ENCODE peak calls at places on chromosome 12, in nine cellular contexts. R, O, X, F, B, D, T, A and I are unnamed samples. For H3K4me1 and H3K9me3, the result is how much of the 10 kb centered on the place peaks cover.

GRCh38 chr12:3342051-3342450 is 149.0 kb upstream of the PRMT8 start:
- DNase-seq in R (no peak), O (no peak), X (no peak), F (no peak), B (no peak), D (peak), T (no peak), A (no peak), I (no peak)

GRCh38 chr12:2027379-2027778 is 23.1 kb upstream of the DCP1B start:
- DNase-seq in R (peak), O (no peak), X (no peak), F (no peak), B (no peak), D (no peak), T (no peak), A (no peak), I (no peak)

GRCh38 chr12:83031301-83031700 is 344.6 kb downstream of the TMTC2 start:
- DNase-seq in R (no peak), O (no peak), X (no peak), F (no peak), B (no peak), D (no peak), T (no peak), A (no peak), I (no peak)

GRCh38 chr12:57237653-57237951 is 8.1 kb downstream of the SHMT2 start:
- DNase-seq in R (no peak), O (no peak), X (no peak), F (peak), B (no peak), D (no peak), T (no peak), A (no peak), I (no peak)

GRCh38 chr12:26789731-26790644 is 43.0 kb downstream of the ITPR2 start:
- DNase-seq in R (peak), O (no peak), X (no peak), F (no peak), B (no peak), D (no peak), T (peak), A (no peak), I (no peak)

GRCh38 chr12:109762071-109762672 is 48.5 kb downstream of the FAM222A start:
- DNase-seq in R (no peak), O (peak), X (peak), F (peak), B (no peak), D (no peak), T (no peak), A (no peak), I (peak)

GRCh38 chr12:132618683-132619043 is at the start of gene P2RX2:
- DNase-seq in R (no peak), O (no peak), X (no peak), F (no peak), B (no peak), D (no peak), T (no peak), A (no peak), I (no peak)

GRCh38 chr12:101299346-101299745 is 19.4 kb downstream of the UTP20 start:
- DNase-seq in R (peak), O (no peak), X (no peak), F (no peak), B (no peak), D (no peak), T (no peak), A (no peak), I (no peak)

GRCh38 chr12:126742326-126742725 is 1524.6 kb upstream of the TMEM132C start:
- DNase-seq in R (no peak), O (no peak), X (no peak), F (no peak), B (no peak), D (no peak), T (no peak), A (no peak), I (no peak)

GRCh38 chr12:121452356-121453021 is 52.6 kb downstream of the RNF34 start:
- DNase-seq in R (no peak), O (peak), X (no peak), F (peak), B (no peak), D (peak), T (peak), A (no peak), I (no peak)

GRCh38 chr12:93316623-93316971 is 61.1 kb upstream of the NUDT4 start:
- DNase-seq in R (no peak), O (no peak), X (no peak), F (no peak), B (no peak), D (no peak), T (no peak), A (no peak), I (no peak)

GRCh38 chr12:10130042-10130441 is at the start of gene CLEC7A:
- DNase-seq in R (no peak), O (no peak), X (no peak), F (no peak), B (no peak), D (no peak), T (no peak), A (no peak), I (no peak)

GRCh38 chr12:7693793-7694192 is 1.8 kb downstream of the GDF3 start:
- DNase-seq in R (no peak), O (no peak), X (no peak), F (no peak), B (no peak), D (no peak), T (no peak), A (no peak), I (no peak)

GRCh38 chr12:101925352-101925751 is 48.0 kb downstream of the DRAM1 start:
- DNase-seq in R (peak), O (peak), X (peak), F (no peak), B (no peak), D (peak), T (peak), A (peak), I (peak)

GRCh38 chr12:68374315-68374982 is 42.3 kb upstream of the MDM1 start:
- DNase-seq in R (no peak), O (no peak), X (no peak), F (no peak), B (peak), D (no peak), T (peak), A (no peak), I (no peak)

GRCh38 chr12:25793196-25793595 is 165.3 kb upstream of the RASSF8 start:
- DNase-seq in R (no peak), O (no peak), X (no peak), F (no peak), B (no peak), D (no peak), T (no peak), A (no peak), I (no peak)

GRCh38 chr12:101490286-101490920 is 15.3 kb downstream of the SPIC start:
- DNase-seq in R (no peak), O (no peak), X (no peak), F (no peak), B (no peak), D (no peak), T (peak), A (no peak), I (no peak)

GRCh38 chr12:12447837-12448236 is 91.0 kb downstream of the BORCS5 start:
- DNase-seq in R (no peak), O (no peak), X (no peak), F (no peak), B (no peak), D (no peak), T (no peak), A (no peak), I (no peak)

GRCh38 chr12:49336645-49337584 is at the start of gene C1QL4:
- DNase-seq in R (no peak), O (peak), X (peak), F (peak), B (peak), D (peak), T (peak), A (peak), I (peak)

GRCh38 chr12:126608607-126609175 is 1543.5 kb downstream of the AACS start:
- DNase-seq in R (no peak), O (no peak), X (no peak), F (no peak), B (no peak), D (no peak), T (no peak), A (no peak), I (no peak)

GRCh38 chr12:52495385-52495784 is 2.3 kb upstream of the KRT6A start:
- DNase-seq in R (no peak), O (no peak), X (no peak), F (no peak), B (no peak), D (no peak), T (no peak), A (no peak), I (no peak)

GRCh38 chr12:111451649-111452129 is 46.0 kb downstream of the SH2B3 start:
- DNase-seq in R (no peak), O (no peak), X (no peak), F (no peak), B (no peak), D (no peak), T (no peak), A (no peak), I (peak)

GRCh38 chr12:68040450-68041075 is 51.3 kb downstream of the IFNG-AS1 start:
- DNase-seq in R (peak), O (no peak), X (peak), F (no peak), B (peak), D (peak), T (peak), A (peak), I (peak)

GRCh38 chr12:10926263-10926662 is 2.8 kb upstream of the PRH2 start:
- DNase-seq in R (no peak), O (no peak), X (no peak), F (no peak), B (no peak), D (no peak), T (no peak), A (no peak), I (no peak)

GRCh38 chr12:53328043-53328435 is 6.6 kb upstream of the AAAS start:
- DNase-seq in R (no peak), O (peak), X (no peak), F (no peak), B (no peak), D (no peak), T (no peak), A (no peak), I (no peak)

GRCh38 chr12:2682301-2683282 is 112.2 kb upstream of the FKBP4 start:
- DNase-seq in R (peak), O (peak), X (no peak), F (no peak), B (no peak), D (no peak), T (peak), A (no peak), I (no peak)

GRCh38 chr12:107169200-107169599 is 75.9 kb upstream of the CRY1 start:
- DNase-seq in R (no peak), O (no peak), X (no peak), F (no peak), B (no peak), D (no peak), T (no peak), A (no peak), I (no peak)

GRCh38 chr12:28645891-28646290 is 455.6 kb downstream of the CCDC91 start:
- DNase-seq in R (no peak), O (no peak), X (no peak), F (no peak), B (no peak), D (no peak), T (no peak), A (no peak), I (no peak)

GRCh38 chr12:108340037-108340436 is 926 bp upstream of the CMKLR1 start:
- DNase-seq in R (no peak), O (no peak), X (peak), F (no peak), B (no peak), D (no peak), T (no peak), A (no peak), I (no peak)

GRCh38 chr12:109927622-109928021 is 27.5 kb downstream of the TCHP start:
- DNase-seq in R (no peak), O (no peak), X (no peak), F (no peak), B (peak), D (no peak), T (peak), A (no peak), I (no peak)

GRCh38 chr12:122752464-122753212 is at the start of gene DENR:
- DNase-seq in R (peak), O (peak), X (peak), F (peak), B (peak), D (peak), T (peak), A (peak), I (peak)

GRCh38 chr12:3717283-3717974 is 35.5 kb downstream of the CRACR2A start:
- DNase-seq in R (no peak), O (no peak), X (no peak), F (no peak), B (no peak), D (no peak), T (peak), A (no peak), I (no peak)

GRCh38 chr12:120795441-120796178 is 70.0 kb downstream of the ACADS start:
- DNase-seq in R (no peak), O (no peak), X (no peak), F (no peak), B (no peak), D (no peak), T (no peak), A (no peak), I (no peak)

GRCh38 chr12:119666900-119667576 is 895 bp upstream of the PRKAB1 start:
- DNase-seq in R (no peak), O (no peak), X (no peak), F (no peak), B (no peak), D (no peak), T (no peak), A (no peak), I (no peak)

GRCh38 chr12:69936214-69936731 is 111.2 kb downstream of the MYRFL start:
- DNase-seq in R (no peak), O (no peak), X (no peak), F (peak), B (no peak), D (no peak), T (no peak), A (no peak), I (no peak)

GRCh38 chr12:6684609-6685008 is 4.6 kb downstream of the ZNF384 start:
- DNase-seq in R (no peak), O (no peak), X (no peak), F (no peak), B (no peak), D (no peak), T (no peak), A (no peak), I (no peak)

GRCh38 chr12:43109626-43110345 is 442.2 kb downstream of the ADAMTS20 start:
- DNase-seq in R (peak), O (no peak), X (no peak), F (no peak), B (no peak), D (no peak), T (no peak), A (no peak), I (no peak)

GRCh38 chr12:79597910-79598309 is 92.9 kb downstream of the PAWR start:
- DNase-seq in R (no peak), O (no peak), X (no peak), F (no peak), B (no peak), D (no peak), T (no peak), A (no peak), I (no peak)

GRCh38 chr12:103930787-103931536 is 752 bp downstream of the HSP90B1 start:
- DNase-seq in R (no peak), O (peak), X (peak), F (peak), B (peak), D (peak), T (peak), A (no peak), I (peak)
- H3K4me1 ChIP-seq in R (under half), O (under half), X (under half), F (under half), B (under half), D (under half), T (under half), A (under half), I (half or more)

DNA sequence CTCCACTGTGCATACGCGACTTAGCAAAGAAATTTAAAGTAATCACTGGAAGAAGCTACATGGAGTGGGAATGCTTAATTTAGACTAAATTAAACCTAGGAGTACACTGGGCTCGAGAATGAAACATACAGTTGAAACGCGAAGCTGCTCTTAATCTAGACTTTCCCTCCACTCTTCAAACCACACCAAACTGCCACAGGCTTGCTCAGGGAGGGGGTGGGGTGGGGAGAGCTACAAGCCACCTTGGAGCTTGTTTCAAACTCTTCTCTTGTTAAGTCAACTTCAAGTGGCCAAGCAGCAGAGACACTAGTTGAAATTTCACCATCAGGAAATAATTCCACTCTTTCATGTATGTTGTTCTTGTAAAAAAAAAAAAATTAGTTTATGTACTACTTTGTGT is 69.9 kb downstream of the SLC38A1 start:
- DNase-seq in R (no peak), O (no peak), X (no peak), F (no peak), B (no peak), D (no peak), T (no peak), A (no peak), I (no peak)
- H3K9me3 ChIP-seq in R (under half), O (under half), X (under half), F (under half), B (under half), D (under half), T (under half), A (under half), I (under half)

GRCh38 chr12:116159175-116159574 is 118.3 kb downstream of the MED13L start:
- DNase-seq in R (peak), O (no peak), X (no peak), F (no peak), B (no peak), D (no peak), T (no peak), A (no peak), I (no peak)
- H3K4me1 ChIP-seq in R (under half), O (under half), X (half or more), F (under half), B (under half), D (under half), T (under half), A (under half), I (under half)

GRCh38 chr12:34392741-34393085 is 370.4 kb downstream of the ALG10 start:
- DNase-seq in R (no peak), O (peak), X (peak), F (no peak), B (no peak), D (peak), T (no peak), A (no peak), I (peak)
- H3K9me3 ChIP-seq in R (under half), O (under half), X (under half), F (under half), B (under half), D (under half), T (under half), A (under half), I (under half)

GRCh38 chr12:124755801-124756148 is 107.9 kb downstream of the SCARB1 start:
- DNase-seq in R (no peak), O (no peak), X (no peak), F (no peak), B (no peak), D (no peak), T (no peak), A (no peak), I (no peak)

GRCh38 chr12:124758266-124759200 is 105.1 kb downstream of the SCARB1 start:
- DNase-seq in R (no peak), O (no peak), X (no peak), F (no peak), B (no peak), D (no peak), T (no peak), A (no peak), I (no peak)

GRCh38 chr12:124756151-124756550 is 107.5 kb downstream of the SCARB1 start:
- DNase-seq in R (no peak), O (no peak), X (no peak), F (no peak), B (no peak), D (no peak), T (no peak), A (no peak), I (no peak)

GRCh38 chr12:124756730-124757129 is 106.9 kb downstream of the SCARB1 start:
- DNase-seq in R (no peak), O (no peak), X (no peak), F (no peak), B (no peak), D (no peak), T (no peak), A (no peak), I (no peak)

GRCh38 chr12:124757329-124757728 is 106.3 kb downstream of the SCARB1 start:
- DNase-seq in R (no peak), O (no peak), X (no peak), F (no peak), B (no peak), D (no peak), T (no peak), A (no peak), I (no peak)
- H3K4me1 ChIP-seq in R (under half), O (under half), X (under half), F (half or more), B (under half), D (under half), T (under half), A (under half), I (half or more)